ENCODE peak calls at places on chromosomes 5 and 9, in six cellular contexts. Q is heart left ventricle, Z is ovary, C is neural crest cell, S is tibial artery, A is transverse colon. Y is an unnamed sample.

GRCh38 chr5:176166427-176166826 is 71.8 kb upstream of the SIMC1 start:
- DNase-seq in Q (no peak), Z (no peak), C (no peak), S (no peak), A (no peak), Y (no peak)

GRCh38 chr5:68714810-68715209 is 379.0 kb upstream of the SLC30A5 start:
- DNase-seq in Q (no peak), Z (no peak), C (no peak), S (no peak), A (no peak), Y (no peak)

GRCh38 chr5:140175367-140176027 is 509 bp downstream of the CYSTM1 start:
- DNase-seq in Q (peak; percentile 82), Z (peak; percentile 72), C (peak; percentile 59), S (peak; percentile 83), A (peak; percentile 83), Y (peak; percentile 88)

GRCh38 chr5:31434898-31435297 is 97.0 kb downstream of the DROSHA start:
- DNase-seq in Q (no peak), Z (no peak), C (no peak), S (no peak), A (no peak), Y (no peak)

GRCh38 chr5:153619706-153620105 is 129.2 kb downstream of the GRIA1 start:
- DNase-seq in Q (no peak), Z (no peak), C (no peak), S (no peak), A (no peak), Y (no peak)

GRCh38 chr9:72315089-72315509 is 49.9 kb downstream of the ZFAND5 start:
- DNase-seq in Q (peak; percentile 38), Z (peak; percentile 80), C (no peak), S (peak; percentile 84), A (peak; percentile 58), Y (peak; percentile 68)

GRCh38 chr9:136545065-136545965 is 533 bp downstream of the NOTCH1 start:
- DNase-seq in Q (no peak), Z (no peak), C (no peak), S (no peak), A (no peak), Y (no peak)

GRCh38 chr9:134571946-134572914 is 69.4 kb upstream of the COL5A1 start:
- DNase-seq in Q (no peak), Z (no peak), C (no peak), S (peak; percentile 60), A (no peak), Y (peak; percentile 42)

GRCh38 chr9:121784706-121785426 is 133.4 kb downstream of the DAB2IP start:
- DNase-seq in Q (peak; percentile 13), Z (no peak), C (no peak), S (no peak), A (peak; percentile 6), Y (no peak)

GRCh38 chr5:16855475-16855874 is 80.6 kb downstream of the MYO10 start:
- DNase-seq in Q (peak; percentile 31), Z (no peak), C (peak; percentile 8), S (no peak), A (no peak), Y (no peak)

GRCh38 chr9:3467593-3468219 is 58.1 kb downstream of the RFX3 start:
- DNase-seq in Q (peak; percentile 54), Z (peak; percentile 22), C (no peak), S (peak; percentile 66), A (peak; percentile 47), Y (peak; percentile 66)

GRCh38 chr5:33195431-33196128 is 245.2 kb upstream of the TARS1 start:
- DNase-seq in Q (no peak), Z (no peak), C (no peak), S (no peak), A (no peak), Y (no peak)

GRCh38 chr5:155926011-155926410 is 401.0 kb upstream of the SGCD start:
- DNase-seq in Q (no peak), Z (no peak), C (no peak), S (no peak), A (no peak), Y (no peak)

GRCh38 chr5:148653840-148654781 is at the start of gene HTR4:
- DNase-seq in Q (no peak), Z (no peak), C (peak; percentile 2), S (no peak), A (peak; percentile 62), Y (no peak)

GRCh38 chr9:109114670-109115069 is 5.1 kb downstream of the TMEM245 start:
- DNase-seq in Q (no peak), Z (no peak), C (no peak), S (no peak), A (no peak), Y (no peak)

GRCh38 chr9:71302776-71303175 is 181.4 kb upstream of the TRPM3 start:
- DNase-seq in Q (no peak), Z (no peak), C (no peak), S (no peak), A (no peak), Y (no peak)

GRCh38 chr5:151897017-151897552 is 27.6 kb downstream of the GLRA1 start:
- DNase-seq in Q (no peak), Z (no peak), C (no peak), S (no peak), A (no peak), Y (no peak)

GRCh38 chr5:65912311-65912710 is 14.1 kb upstream of the ERBIN start:
- DNase-seq in Q (no peak), Z (no peak), C (no peak), S (no peak), A (no peak), Y (no peak)

GRCh38 chr5:142356318-142356715 is 31.5 kb upstream of the SPRY4 start:
- DNase-seq in Q (no peak), Z (no peak), C (no peak), S (no peak), A (no peak), Y (no peak)

GRCh38 chr5:76608833-76609232 is 14.4 kb downstream of the F2RL2 start:
- DNase-seq in Q (no peak), Z (no peak), C (no peak), S (no peak), A (no peak), Y (no peak)

GRCh38 chr9:133711428-133712220 is 26.5 kb downstream of the SARDH start:
- DNase-seq in Q (no peak), Z (no peak), C (no peak), S (peak; percentile 61), A (no peak), Y (peak; percentile 81)

GRCh38 chr5:113663879-113664278 is 150.4 kb downstream of the YTHDC2 start:
- DNase-seq in Q (no peak), Z (no peak), C (peak; percentile 22), S (no peak), A (peak; percentile 29), Y (no peak)

DNA sequence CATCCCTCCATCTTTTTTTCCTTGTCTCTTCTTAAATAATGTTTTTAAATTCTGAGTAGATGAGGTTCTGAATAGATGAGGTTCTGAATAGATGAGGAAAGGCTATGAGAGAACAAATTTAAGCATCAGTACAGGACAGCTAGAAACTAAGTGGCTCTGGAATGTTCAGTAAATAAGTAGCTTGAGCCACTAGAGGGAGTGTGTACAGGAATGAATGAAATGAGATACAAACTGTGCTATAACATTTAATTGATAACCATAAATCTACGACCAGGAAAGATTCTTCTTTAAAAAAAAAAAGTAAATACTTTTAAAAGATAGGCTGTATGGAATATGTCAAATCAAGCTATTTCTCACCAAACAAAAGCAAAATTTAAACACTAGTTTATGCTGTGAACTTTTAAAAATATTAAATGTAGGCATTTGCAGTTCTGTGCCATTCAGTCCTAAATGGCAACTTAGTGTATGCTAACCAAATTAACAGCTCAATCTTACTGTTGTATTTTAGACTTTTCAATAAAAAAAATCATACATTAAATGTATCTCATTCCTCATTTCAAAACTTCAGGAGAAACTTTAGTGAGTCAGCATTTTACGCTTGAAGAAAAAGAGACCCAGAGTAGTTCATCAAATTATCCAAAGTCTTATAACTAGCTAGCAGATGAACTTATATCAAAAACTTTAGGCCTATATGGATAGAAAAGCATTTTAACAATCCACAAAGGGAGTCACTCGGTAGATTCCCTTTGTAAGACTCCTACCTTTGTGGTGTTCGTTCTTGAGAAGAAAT is 70.4 kb upstream of the SNX2 start:
- DNase-seq in Q (no peak), Z (no peak), C (no peak), S (no peak), A (no peak), Y (no peak)
- TF ChIP-seq CTCF in Q (peak; percentile 60), Z (peak; percentile 32), C (peak; percentile 77), S (peak; percentile 56), A (peak; percentile 57), Y (peak; percentile 67)

GRCh38 chr5:137735531-137736284 is at the start of gene KLHL3:
- DNase-seq in Q (peak; percentile 46), Z (peak; percentile 19), C (peak; percentile 34), S (peak; percentile 67), A (peak; percentile 41), Y (peak; percentile 59)
- TF ChIP-seq CTCF in Q (no peak), Z (no peak), C (peak; percentile 33), S (peak; percentile 23), A (no peak), Y (no peak)

GRCh38 chr5:172925336-172925948 is 33.8 kb upstream of the RPL26L1 start:
- DNase-seq in Q (no peak), Z (no peak), C (no peak), S (no peak), A (no peak), Y (no peak)
- TF ChIP-seq CTCF in Q (no peak), Z (no peak), C (no peak), S (no peak), A (no peak), Y (no peak)

GRCh38 chr5:168743617-168744016 is 164.4 kb upstream of the PANK3 start:
- DNase-seq in Q (no peak), Z (no peak), C (no peak), S (no peak), A (no peak), Y (no peak)
- TF ChIP-seq CTCF in Q (no peak), Z (no peak), C (no peak), S (no peak), A (no peak), Y (no peak)

GRCh38 chr9:97804059-97804365 is 49.0 kb upstream of the FOXE1 start:
- DNase-seq in Q (no peak), Z (no peak), C (no peak), S (no peak), A (no peak), Y (peak; percentile 49)

GRCh38 chr9:97806721-97807120 is 46.3 kb upstream of the FOXE1 start:
- DNase-seq in Q (no peak), Z (no peak), C (no peak), S (no peak), A (no peak), Y (no peak)

GRCh38 chr9:97802276-97802675 is 50.8 kb upstream of the FOXE1 start:
- DNase-seq in Q (no peak), Z (no peak), C (no peak), S (no peak), A (no peak), Y (no peak)

GRCh38 chr9:97801180-97801579 is 51.8 kb upstream of the FOXE1 start:
- DNase-seq in Q (no peak), Z (no peak), C (no peak), S (no peak), A (no peak), Y (no peak)

GRCh38 chr9:97803167-97804058 is 49.6 kb upstream of the FOXE1 start:
- DNase-seq in Q (peak; percentile 54), Z (peak; percentile 13), C (peak; percentile 55), S (peak; percentile 77), A (peak; percentile 77), Y (peak; percentile 71)
- TF ChIP-seq CTCF in Q (no peak), Z (no peak), C (peak; percentile 36), S (no peak), A (peak; percentile 17), Y (no peak)